ENCODE peak calls at places on chromosomes 5 and 9, in five cellular contexts. L, W, D, O and N are unnamed samples.
A peak's percentile ranks its signal among the peaks of the same experiment; 100 is the strongest.

GRCh38 chr9:134209731-134210311 is 45.5 kb upstream of the RNU6ATAC start:
- DNase-seq in L (no peak), W (no peak), D (no peak), O (peak; percentile 6), N (no peak)

GRCh38 chr5:137453476-137454080 is 45.5 kb downstream of the SPOCK1 start:
- DNase-seq in L (peak; percentile 81), W (peak; percentile 30), D (peak; percentile 69), O (no peak), N (peak; percentile 35)

GRCh38 chr5:123809594-123810172 is 297.7 kb downstream of the CSNK1G3 start:
- DNase-seq in L (no peak), W (no peak), D (no peak), O (peak; percentile 19), N (peak; percentile 32)

GRCh38 chr9:17082343-17082742 is 52.5 kb upstream of the CNTLN start:
- DNase-seq in L (peak; percentile 32), W (peak; percentile 14), D (peak; percentile 45), O (peak; percentile 52), N (no peak)

GRCh38 chr9:127293314-127293713 is 28.7 kb downstream of the GARNL3 start:
- DNase-seq in L (no peak), W (no peak), D (no peak), O (no peak), N (no peak)

GRCh38 chr9:98789765-98790600 is 6.4 kb downstream of the ANKS6 start:
- DNase-seq in L (no peak), W (no peak), D (no peak), O (no peak), N (no peak)

GRCh38 chr5:102638912-102639652 is 116.0 kb upstream of the PAM start:
- DNase-seq in L (no peak), W (no peak), D (no peak), O (no peak), N (no peak)

GRCh38 chr9:18274693-18275092 is 199.3 kb upstream of the ADAMTSL1 start:
- DNase-seq in L (peak; percentile 89), W (no peak), D (peak; percentile 47), O (no peak), N (no peak)

GRCh38 chr9:33752130-33752637 is 43.2 kb upstream of the PRSS3 start:
- DNase-seq in L (no peak), W (no peak), D (no peak), O (no peak), N (no peak)

GRCh38 chr5:150490754-150491153 is 17.2 kb upstream of the NDST1 start:
- DNase-seq in L (no peak), W (peak; percentile 26), D (peak; percentile 35), O (no peak), N (no peak)

GRCh38 chr9:88905506-88905905 is 85.8 kb upstream of the S1PR3 start:
- DNase-seq in L (no peak), W (peak; percentile 12), D (peak; percentile 49), O (no peak), N (no peak)

GRCh38 chr9:72442212-72442607 is 77.2 kb upstream of the ZFAND5 start:
- DNase-seq in L (peak; percentile 81), W (peak; percentile 75), D (peak; percentile 77), O (no peak), N (peak; percentile 63)

GRCh38 chr5:107324071-107324470 is 346.7 kb downstream of the EFNA5 start:
- DNase-seq in L (no peak), W (no peak), D (no peak), O (no peak), N (no peak)

GRCh38 chr5:74722271-74722670 is 37.2 kb downstream of the HEXB start:
- DNase-seq in L (no peak), W (no peak), D (no peak), O (no peak), N (no peak)
- H3K4me3 ChIP-seq in L (no peak overlapping the region), W (no peak overlapping the region), D (no peak overlapping the region), O (no peak overlapping the region), N (no peak overlapping the region)

DNA sequence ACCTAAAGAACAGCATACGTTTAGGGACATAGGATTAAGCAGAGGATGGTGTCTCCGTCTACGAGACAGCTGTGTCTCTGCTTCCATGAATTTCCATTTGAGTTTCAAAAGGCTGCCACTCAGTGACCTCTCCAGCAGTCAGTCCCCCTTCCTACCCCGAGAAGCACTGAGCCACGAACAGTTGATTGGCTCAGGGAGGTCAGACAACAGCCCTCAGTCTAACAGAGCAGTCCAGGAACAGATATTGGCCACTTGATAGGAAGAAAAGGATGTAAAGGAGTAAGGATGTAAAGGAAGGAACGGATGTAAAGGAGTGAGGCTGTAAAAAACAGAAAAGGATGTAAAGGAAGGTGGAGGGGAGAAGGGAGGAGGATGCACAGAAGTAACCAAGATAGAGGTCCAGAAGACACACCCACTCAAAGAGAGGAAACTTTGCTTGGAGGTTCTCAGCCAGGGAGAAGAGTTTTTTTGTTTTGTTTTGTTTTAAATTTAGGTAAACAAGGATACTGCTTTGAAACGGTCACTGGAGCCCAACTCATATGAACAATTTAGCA is 3.2 kb upstream of the NR4A3 start:
- DNase-seq in L (no peak), W (no peak), D (no peak), O (peak; percentile 19), N (no peak)
- H3K4me3 ChIP-seq in L (peak overlapping the region; percentile 78), W (peak overlapping the region; percentile 84), D (peak overlapping the region; percentile 67), O (peak overlapping the region; percentile 93), N (peak overlapping the region; percentile 73)

GRCh38 chr5:14110680-14111079 is 32.5 kb upstream of the TRIO start:
- DNase-seq in L (peak; percentile 84), W (peak; percentile 90), D (peak; percentile 99), O (no peak), N (no peak)

GRCh38 chr5:14110196-14110595 is 32.9 kb upstream of the TRIO start:
- DNase-seq in L (peak; percentile 33), W (no peak), D (peak; percentile 62), O (no peak), N (no peak)

GRCh38 chr5:14109771-14110170 is 33.4 kb upstream of the TRIO start:
- DNase-seq in L (peak; percentile 12), W (no peak), D (peak; percentile 69), O (no peak), N (no peak)

GRCh38 chr5:14108170-14108996 is 34.8 kb upstream of the TRIO start:
- DNase-seq in L (peak; percentile 89), W (peak; percentile 78), D (peak; percentile 95), O (peak; percentile 68), N (peak; percentile 78)

GRCh38 chr5:14109041-14109747 is 33.9 kb upstream of the TRIO start:
- DNase-seq in L (peak; percentile 10), W (peak; percentile 76), D (peak; percentile 97), O (no peak), N (no peak)
- H3K4me3 ChIP-seq in L (no peak overlapping the region), W (no peak overlapping the region), D (peak overlapping the region; percentile 14), O (no peak overlapping the region), N (no peak overlapping the region)

GRCh38 chr5:141101059-141101458 is 786 bp downstream of the PCDHB3 start:
- DNase-seq in L (no peak), W (no peak), D (no peak), O (no peak), N (no peak)
- H3K4me3 ChIP-seq in L (no peak overlapping the region), W (no peak overlapping the region), D (no peak overlapping the region), O (no peak overlapping the region), N (no peak overlapping the region)